ENCODE peak calls at places on chromosomes 16 and 17, in four cellular contexts. N is CD8-positive, alpha-beta T cell; Q is prostate gland; S is lower lobe of right lung. R is an unnamed sample.

GRCh38 chr17:10126554-10127493 is 71.6 kb downstream of the GAS7 start:
- DNase-seq in N (no peak), Q (no peak), S (no peak), R (no peak)

GRCh38 chr16:57000271-57001025 is 11.1 kb downstream of the NLRC5 start:
- DNase-seq in S (no peak), Q (no peak), N (no peak), R (no peak)

GRCh38 chr17:77287432-77288068 is 146.8 kb downstream of the SEC14L1 start:
- DNase-seq in S (peak; percentile 63), N (no peak), Q (peak; percentile 87), R (no peak)

GRCh38 chr17:61444831-61445230 is 7.4 kb upstream of the TBX4 start:
- DNase-seq in Q (no peak), N (no peak), S (no peak), R (no peak)

GRCh38 chr17:66948061-66948750 is 16.3 kb upstream of the CACNG4 start:
- DNase-seq in N (no peak), Q (no peak), S (peak; percentile 34), R (peak; percentile 48)

GRCh38 chr16:63201851-63202250 is 1165.6 kb upstream of the CDH8 start:
- DNase-seq in Q (no peak), S (no peak), N (no peak), R (no peak)

GRCh38 chr16:86668136-86668535 is 89.8 kb downstream of the FOXL1 start:
- DNase-seq in Q (no peak), N (no peak), S (no peak), R (no peak)

GRCh38 chr16:28291651-28292626 is at the start of gene SBK1:
- DNase-seq in S (peak; percentile 81), N (peak; percentile 68), Q (peak; percentile 72), R (peak; percentile 89)

GRCh38 chr17:82063424-82064415 is 1.9 kb downstream of the DUS1L start:
- DNase-seq in S (no peak), Q (no peak), N (no peak), R (no peak)

GRCh38 chr16:86857807-86858206 is 279.5 kb downstream of the FOXL1 start:
- DNase-seq in Q (no peak), S (no peak), N (no peak), R (no peak)

GRCh38 chr16:11627292-11627663 is 40.6 kb upstream of the LITAF start:
- DNase-seq in Q (no peak), N (no peak), S (no peak), R (no peak)

GRCh38 chr17:1506649-1507254 is 9.7 kb downstream of the INPP5K start:
- DNase-seq in N (no peak), Q (no peak), S (no peak), R (no peak)

GRCh38 chr16:88290850-88291830 is 91.6 kb upstream of the ZNF469 start:
- DNase-seq in S (no peak), N (no peak), Q (no peak), R (no peak)

GRCh38 chr17:45745843-45746494 is 38.2 kb upstream of the CRHR1 start:
- DNase-seq in Q (no peak), S (no peak), N (no peak), R (no peak)

GRCh38 chr16:23901178-23902131 is 65.7 kb downstream of the PRKCB start:
- DNase-seq in S (no peak), Q (no peak), N (no peak), R (no peak)

GRCh38 chr17:2926019-2926650 is 129.9 kb downstream of the RAP1GAP2 start:
- DNase-seq in S (no peak), Q (no peak), N (no peak), R (no peak)

GRCh38 chr16:6682142-6682811 is 650.4 kb upstream of the RBFOX1 start:
- DNase-seq in S (peak; percentile 51), Q (no peak), N (no peak), R (peak; percentile 68)

GRCh38 chr17:7951143-7951792 is 19.3 kb downstream of the CNTROB start:
- DNase-seq in S (no peak), Q (no peak), N (no peak), R (no peak)

GRCh38 chr17:80386341-80386740 is 28.6 kb upstream of the ENDOV start:
- DNase-seq in N (no peak), S (no peak), Q (no peak), R (no peak)

GRCh38 chr17:2598166-2598565 is 4.7 kb downstream of the PAFAH1B1 start:
- DNase-seq in S (no peak), N (no peak), Q (no peak), R (no peak)

GRCh38 chr17:17414316-17414937 is 62.4 kb upstream of the MED9 start:
- DNase-seq in N (no peak), S (no peak), Q (no peak), R (peak; percentile 28)

GRCh38 chr16:12482821-12483220 is 320.9 kb downstream of the CPPED1 start:
- DNase-seq in N (no peak), S (no peak), Q (no peak), R (no peak)

GRCh38 chr16:21590287-21590686 is 9.1 kb upstream of the METTL9 start:
- DNase-seq in N (no peak), Q (no peak), S (no peak), R (no peak)

GRCh38 chr17:41548844-41549595 is 20.9 kb upstream of the KRT19 start:
- DNase-seq in S (peak; percentile 90), N (peak; percentile 72), Q (peak; percentile 83), R (peak; percentile 92)

GRCh38 chr17:38894276-38894675 is 24.4 kb downstream of the LASP1 start:
- DNase-seq in Q (no peak), N (no peak), S (no peak), R (no peak)
- H3K4me1 ChIP-seq in Q (no peaks in the 10 kb centered on the region), N (peaks cover 89% of the 10 kb centered on the region), S (peaks cover 74% of the 10 kb centered on the region), R (peaks cover 67% of the 10 kb centered on the region)

GRCh38 chr17:62648247-62648953 is 20.9 kb downstream of the MRC2 start:
- DNase-seq in S (peak; percentile 37), N (no peak), Q (no peak), R (peak; percentile 16)
- H3K27ac ChIP-seq in S (peak overlapping the region; percentile 65), N (no peak overlapping the region), Q (no peak overlapping the region), R (peak overlapping the region; percentile 74)

DNA sequence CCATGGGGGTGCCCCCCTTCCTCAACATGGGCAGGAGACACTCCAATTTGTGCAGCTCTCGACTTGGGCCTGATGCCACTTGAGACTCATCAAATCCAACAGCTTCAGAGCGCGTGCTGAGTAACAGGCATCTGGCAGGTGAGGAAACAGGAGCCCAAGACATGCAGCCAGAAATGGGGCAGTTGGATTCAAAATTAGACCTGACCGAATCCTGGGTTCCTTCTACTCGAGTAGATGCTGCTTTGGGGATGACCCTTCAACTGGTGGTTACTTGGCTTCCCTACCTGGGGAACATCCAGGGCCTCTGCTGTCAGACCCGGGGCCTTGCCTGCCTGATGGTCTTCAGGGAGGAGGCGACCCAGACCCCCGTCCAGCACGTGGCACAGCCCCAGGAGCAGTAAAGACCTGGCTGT is 488 bp upstream of the NTN3 start:
- DNase-seq in S (no peak), Q (no peak), N (no peak), R (no peak)
- H3K4me1 ChIP-seq in S (peaks cover 48% of the 10 kb centered on the region), Q (peaks cover 12% of the 10 kb centered on the region), N (peaks cover 31% of the 10 kb centered on the region), R (peaks cover 42% of the 10 kb centered on the region)

GRCh38 chr17:75894049-75894742 is 2.6 kb downstream of the TRIM65 start:
- DNase-seq in N (no peak), Q (no peak), S (no peak), R (peak; percentile 64)
- H3K27ac ChIP-seq in N (no peak overlapping the region), Q (no peak overlapping the region), S (no peak overlapping the region), R (no peak overlapping the region)

GRCh38 chr16:19148189-19148588 is 19.9 kb upstream of the SYT17 start:
- DNase-seq in S (no peak), Q (no peak), N (no peak), R (no peak)

GRCh38 chr16:19152042-19152441 is 16.0 kb upstream of the SYT17 start:
- DNase-seq in Q (no peak), S (no peak), N (no peak), R (no peak)

GRCh38 chr16:19153876-19154275 is 14.2 kb upstream of the SYT17 start:
- DNase-seq in Q (no peak), S (no peak), N (no peak), R (no peak)
- H3K4me1 ChIP-seq in Q (no peaks in the 10 kb centered on the region), S (no peaks in the 10 kb centered on the region), N (no peaks in the 10 kb centered on the region), R (no peaks in the 10 kb centered on the region)

DNA sequence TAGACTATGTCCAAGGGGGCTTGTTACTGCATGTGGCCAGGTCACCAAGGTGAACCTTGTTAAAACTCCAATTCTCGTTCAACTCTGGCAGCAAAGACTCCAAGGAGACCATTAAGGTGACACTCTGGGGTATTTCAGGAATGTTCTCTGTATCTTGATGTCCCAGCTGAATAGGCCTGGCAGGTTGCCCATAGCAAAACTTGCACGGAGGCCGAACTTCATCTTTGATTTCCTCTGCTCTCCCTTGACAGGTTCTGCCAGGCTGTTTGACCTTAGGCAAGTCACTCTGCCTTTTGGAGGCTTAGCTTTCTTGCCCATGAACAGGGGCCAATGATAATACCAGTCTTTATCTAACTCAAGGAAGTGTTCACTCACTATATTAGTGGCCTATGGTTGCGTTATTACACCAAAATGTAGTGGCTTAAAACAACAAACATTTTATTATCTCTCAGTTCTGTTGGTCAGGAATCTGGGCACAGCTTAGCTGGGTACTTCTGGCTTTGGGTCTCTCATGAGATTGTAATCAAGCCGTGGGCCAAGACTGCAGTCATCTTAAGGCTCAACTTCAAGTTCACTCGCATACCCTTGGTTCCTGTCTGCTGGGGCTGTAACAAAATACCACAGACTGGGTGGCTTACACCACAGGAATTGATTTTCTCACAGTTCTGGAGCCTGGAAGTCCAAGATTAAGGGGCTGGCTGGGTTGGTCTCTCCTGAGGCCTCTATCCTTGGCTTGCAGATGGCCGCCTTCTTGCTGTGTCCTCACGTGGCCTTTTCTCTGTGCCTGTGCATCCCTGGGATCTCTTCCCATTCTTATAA is 168.5 kb downstream of the UTP18 start:
- DNase-seq in S (no peak), N (no peak), Q (no peak), R (no peak)
- H3K27ac ChIP-seq in S (no peak overlapping the region), N (no peak overlapping the region), Q (no peak overlapping the region), R (no peak overlapping the region)

DNA sequence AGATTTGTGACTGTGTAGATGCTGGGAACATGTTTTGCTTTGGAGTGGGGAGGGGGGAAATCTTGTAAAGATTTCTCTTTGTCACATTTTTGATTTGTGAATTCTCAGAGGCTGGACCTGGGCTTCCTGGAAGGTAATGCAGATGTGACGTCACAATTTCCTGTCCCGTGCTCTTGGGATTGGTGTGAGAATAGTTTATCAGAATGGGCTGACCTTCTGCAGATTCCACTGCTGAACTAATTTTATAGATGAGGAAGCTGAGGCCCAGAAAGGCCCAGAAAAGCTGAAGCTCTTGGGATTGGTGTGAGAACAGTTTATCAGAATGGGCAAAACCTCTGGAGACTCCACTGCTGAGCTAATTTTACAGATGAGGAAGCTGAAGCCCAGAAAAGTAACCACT is 34.0 kb downstream of the HS3ST3B1 start:
- DNase-seq in S (no peak), Q (no peak), N (no peak), R (no peak)
- H3K4me1 ChIP-seq in S (no peaks in the 10 kb centered on the region), Q (no peaks in the 10 kb centered on the region), N (peaks cover 56% of the 10 kb centered on the region), R (peaks cover 7% of the 10 kb centered on the region)

GRCh38 chr17:50067996-50068395 is 12.1 kb downstream of the ITGA3 start:
- DNase-seq in S (no peak), N (no peak), Q (no peak), R (no peak)
- H3K27ac ChIP-seq in S (no peak overlapping the region), N (no peak overlapping the region), Q (no peak overlapping the region), R (no peak overlapping the region)

GRCh38 chr17:78875738-78876597 is 27.0 kb downstream of the CEP295NL start:
- DNase-seq in N (no peak), S (no peak), Q (no peak), R (no peak)
- H3K4me1 ChIP-seq in N (peaks cover 15% of the 10 kb centered on the region), S (peaks cover 41% of the 10 kb centered on the region), Q (peaks cover 3% of the 10 kb centered on the region), R (peaks cover 14% of the 10 kb centered on the region)

GRCh38 chr16:543301-544164 is 16.0 kb downstream of the CAPN15 start:
- DNase-seq in Q (no peak), S (no peak), N (no peak), R (no peak)
- H3K27ac ChIP-seq in Q (no peak overlapping the region), S (no peak overlapping the region), N (no peak overlapping the region), R (no peak overlapping the region)

R was measured in upper lobe of right lung.